ENCODE peak calls at places on chromosomes 11 and 22, in ten cellular contexts. One of them, this sample, is unnamed.

GRCh38 chr11:8731647-8732188 is 49.1 kb downstream of the RPL27A start:
- DNase-seq in HS-5: no peak
- DNase-seq in endothelial cell: no peak
- DNase-seq in left ventricle myocardium inferior: no peak
- DNase-seq in NCI-H774: no peak
- DNase-seq in renal cortical epithelial cell: no peak
- DNase-seq in NCI-H1417: no peak
- DNase-seq in SJSA1: no peak
- DNase-seq in Caki2: no peak
- DNase-seq in heart right ventricle: no peak
- DNase-seq in this sample: no peak

GRCh38 chr22:50447576-50448551 is 27.0 kb downstream of the SBF1 start:
- DNase-seq in HS-5: no peak
- DNase-seq in NCI-H1417: no peak
- DNase-seq in SJSA1: no peak
- DNase-seq in Caki2: no peak
- DNase-seq in renal cortical epithelial cell: no peak
- DNase-seq in endothelial cell: no peak
- DNase-seq in left ventricle myocardium inferior: no peak
- DNase-seq in NCI-H774: no peak
- DNase-seq in heart right ventricle: no peak
- DNase-seq in this sample: no peak

GRCh38 chr11:119897046-119897440 is 168.0 kb upstream of the NECTIN1 start:
- DNase-seq in SJSA1: no peak
- DNase-seq in NCI-H774: no peak
- DNase-seq in endothelial cell: no peak
- DNase-seq in NCI-H1417: no peak
- DNase-seq in renal cortical epithelial cell: no peak
- DNase-seq in HS-5: no peak
- DNase-seq in left ventricle myocardium inferior: no peak
- DNase-seq in Caki2: no peak
- DNase-seq in heart right ventricle: no peak
- DNase-seq in this sample: no peak

GRCh38 chr22:41557401-41558240 is 3.2 kb upstream of the CSDC2 start:
- DNase-seq in NCI-H1417: peak
- DNase-seq in SJSA1: peak
- DNase-seq in NCI-H774: no peak
- DNase-seq in Caki2: peak
- DNase-seq in renal cortical epithelial cell: peak
- DNase-seq in endothelial cell: no peak
- DNase-seq in HS-5: no peak
- DNase-seq in left ventricle myocardium inferior: peak
- DNase-seq in heart right ventricle: peak
- DNase-seq in this sample: peak

GRCh38 chr22:20204281-20204680 is 53.4 kb upstream of the CCDC188 start:
- DNase-seq in left ventricle myocardium inferior: no peak
- DNase-seq in renal cortical epithelial cell: no peak
- DNase-seq in endothelial cell: no peak
- DNase-seq in HS-5: no peak
- DNase-seq in heart right ventricle: no peak
- DNase-seq in NCI-H774: no peak
- DNase-seq in Caki2: no peak
- DNase-seq in SJSA1: no peak
- DNase-seq in NCI-H1417: no peak
- DNase-seq in this sample: no peak

GRCh38 chr22:21754523-21755128 is 19.0 kb upstream of the YPEL1 start:
- DNase-seq in left ventricle myocardium inferior: peak
- DNase-seq in Caki2: no peak
- DNase-seq in NCI-H774: no peak
- DNase-seq in HS-5: no peak
- DNase-seq in SJSA1: no peak
- DNase-seq in NCI-H1417: no peak
- DNase-seq in endothelial cell: no peak
- DNase-seq in heart right ventricle: no peak
- DNase-seq in renal cortical epithelial cell: no peak
- DNase-seq in this sample: no peak

GRCh38 chr11:66126808-66127555 is 56.9 kb downstream of the PACS1 start:
- DNase-seq in endothelial cell: peak
- DNase-seq in HS-5: no peak
- DNase-seq in renal cortical epithelial cell: peak
- DNase-seq in NCI-H774: no peak
- DNase-seq in heart right ventricle: peak
- DNase-seq in NCI-H1417: peak
- DNase-seq in Caki2: peak
- DNase-seq in left ventricle myocardium inferior: peak
- DNase-seq in SJSA1: no peak
- DNase-seq in this sample: peak

GRCh38 chr11:1047576-1048156 is 11.1 kb upstream of the MUC6 start:
- DNase-seq in SJSA1: no peak
- DNase-seq in endothelial cell: no peak
- DNase-seq in NCI-H1417: no peak
- DNase-seq in left ventricle myocardium inferior: no peak
- DNase-seq in HS-5: no peak
- DNase-seq in heart right ventricle: no peak
- DNase-seq in renal cortical epithelial cell: no peak
- DNase-seq in NCI-H774: no peak
- DNase-seq in Caki2: no peak
- DNase-seq in this sample: no peak

GRCh38 chr11:117185739-117186430 is 7.3 kb downstream of the SIDT2 start:
- DNase-seq in renal cortical epithelial cell: no peak
- DNase-seq in NCI-H1417: no peak
- DNase-seq in heart right ventricle: no peak
- DNase-seq in left ventricle myocardium inferior: peak
- DNase-seq in HS-5: no peak
- DNase-seq in endothelial cell: no peak
- DNase-seq in Caki2: no peak
- DNase-seq in SJSA1: peak
- DNase-seq in NCI-H774: no peak
- DNase-seq in this sample: no peak

GRCh38 chr22:29130490-29130889 is 57.7 kb downstream of the KREMEN1 start:
- DNase-seq in endothelial cell: no peak
- DNase-seq in SJSA1: peak
- DNase-seq in NCI-H1417: no peak
- DNase-seq in heart right ventricle: no peak
- DNase-seq in left ventricle myocardium inferior: no peak
- DNase-seq in NCI-H774: no peak
- DNase-seq in renal cortical epithelial cell: no peak
- DNase-seq in Caki2: no peak
- DNase-seq in HS-5: no peak
- DNase-seq in this sample: no peak

GRCh38 chr22:24282401-24282800 is 11.8 kb downstream of the SPECC1L start:
- DNase-seq in NCI-H774: no peak
- DNase-seq in HS-5: no peak
- DNase-seq in Caki2: no peak
- DNase-seq in NCI-H1417: no peak
- DNase-seq in heart right ventricle: no peak
- DNase-seq in endothelial cell: no peak
- DNase-seq in renal cortical epithelial cell: no peak
- DNase-seq in left ventricle myocardium inferior: no peak
- DNase-seq in SJSA1: no peak
- DNase-seq in this sample: no peak

GRCh38 chr11:117456027-117456720 is 128.5 kb downstream of the CEP164 start:
- DNase-seq in SJSA1: no peak
- DNase-seq in NCI-H1417: no peak
- DNase-seq in endothelial cell: no peak
- DNase-seq in heart right ventricle: no peak
- DNase-seq in HS-5: no peak
- DNase-seq in renal cortical epithelial cell: no peak
- DNase-seq in NCI-H774: no peak
- DNase-seq in left ventricle myocardium inferior: no peak
- DNase-seq in Caki2: no peak
- DNase-seq in this sample: no peak

GRCh38 chr11:121634273-121634672 is 181.5 kb upstream of the SORL1-AS1 start:
- DNase-seq in NCI-H1417: no peak
- DNase-seq in Caki2: no peak
- DNase-seq in left ventricle myocardium inferior: no peak
- DNase-seq in renal cortical epithelial cell: no peak
- DNase-seq in endothelial cell: no peak
- DNase-seq in SJSA1: no peak
- DNase-seq in HS-5: no peak
- DNase-seq in heart right ventricle: no peak
- DNase-seq in NCI-H774: no peak
- DNase-seq in this sample: no peak

GRCh38 chr11:121291319-121291718 is 1.3 kb upstream of the SC5D start:
- DNase-seq in HS-5: no peak
- DNase-seq in endothelial cell: no peak
- DNase-seq in renal cortical epithelial cell: no peak
- DNase-seq in NCI-H774: no peak
- DNase-seq in NCI-H1417: no peak
- DNase-seq in left ventricle myocardium inferior: no peak
- DNase-seq in SJSA1: no peak
- DNase-seq in heart right ventricle: no peak
- DNase-seq in Caki2: no peak
- DNase-seq in this sample: no peak

GRCh38 chr11:116126540-116126939 is 622.3 kb upstream of the CADM1 start:
- DNase-seq in heart right ventricle: no peak
- DNase-seq in endothelial cell: no peak
- DNase-seq in SJSA1: no peak
- DNase-seq in Caki2: no peak
- DNase-seq in left ventricle myocardium inferior: no peak
- DNase-seq in HS-5: no peak
- DNase-seq in NCI-H1417: no peak
- DNase-seq in renal cortical epithelial cell: no peak
- DNase-seq in NCI-H774: no peak
- DNase-seq in this sample: no peak

GRCh38 chr11:42338056-42338455 is 878.6 kb upstream of the LRRC4C start:
- DNase-seq in endothelial cell: no peak
- DNase-seq in SJSA1: no peak
- DNase-seq in NCI-H1417: no peak
- DNase-seq in HS-5: no peak
- DNase-seq in NCI-H774: no peak
- DNase-seq in renal cortical epithelial cell: no peak
- DNase-seq in left ventricle myocardium inferior: no peak
- DNase-seq in heart right ventricle: no peak
- DNase-seq in Caki2: no peak
- DNase-seq in this sample: peak

GRCh38 chr11:10674991-10675440 is 18.5 kb downstream of the IRAG1 start:
- DNase-seq in HS-5: no peak
- DNase-seq in left ventricle myocardium inferior: peak
- DNase-seq in NCI-H774: no peak
- DNase-seq in Caki2: no peak
- DNase-seq in endothelial cell: no peak
- DNase-seq in SJSA1: no peak
- DNase-seq in renal cortical epithelial cell: no peak
- DNase-seq in heart right ventricle: peak
- DNase-seq in NCI-H1417: no peak
- DNase-seq in this sample: peak

GRCh38 chr11:15711311-15711710 is 596.6 kb downstream of the INSC start:
- DNase-seq in HS-5: no peak
- DNase-seq in renal cortical epithelial cell: no peak
- DNase-seq in SJSA1: no peak
- DNase-seq in NCI-H774: no peak
- DNase-seq in heart right ventricle: no peak
- DNase-seq in Caki2: no peak
- DNase-seq in endothelial cell: no peak
- DNase-seq in NCI-H1417: no peak
- DNase-seq in left ventricle myocardium inferior: no peak
- DNase-seq in this sample: no peak

GRCh38 chr11:35003658-35004057 is 87.2 kb downstream of the PDHX start:
- DNase-seq in NCI-H774: no peak
- DNase-seq in left ventricle myocardium inferior: no peak
- DNase-seq in NCI-H1417: no peak
- DNase-seq in SJSA1: no peak
- DNase-seq in heart right ventricle: no peak
- DNase-seq in endothelial cell: no peak
- DNase-seq in Caki2: no peak
- DNase-seq in HS-5: no peak
- DNase-seq in renal cortical epithelial cell: no peak
- DNase-seq in this sample: peak

GRCh38 chr11:19359425-19360000 is 118.8 kb upstream of the E2F8 start:
- DNase-seq in endothelial cell: no peak
- DNase-seq in heart right ventricle: no peak
- DNase-seq in NCI-H1417: no peak
- DNase-seq in SJSA1: no peak
- DNase-seq in NCI-H774: no peak
- DNase-seq in Caki2: no peak
- DNase-seq in left ventricle myocardium inferior: no peak
- DNase-seq in HS-5: no peak
- DNase-seq in renal cortical epithelial cell: peak
- DNase-seq in this sample: peak

GRCh38 chr11:7893792-7894191 is 37.3 kb downstream of the OR10A6 start:
- DNase-seq in left ventricle myocardium inferior: no peak
- DNase-seq in NCI-H1417: no peak
- DNase-seq in heart right ventricle: no peak
- DNase-seq in NCI-H774: no peak
- DNase-seq in Caki2: no peak
- DNase-seq in HS-5: no peak
- DNase-seq in renal cortical epithelial cell: no peak
- DNase-seq in endothelial cell: no peak
- DNase-seq in SJSA1: no peak
- DNase-seq in this sample: no peak

GRCh38 chr22:50314455-50315288 is 7.2 kb upstream of the PLXNB2 start:
- DNase-seq in Caki2: peak
- DNase-seq in left ventricle myocardium inferior: peak
- DNase-seq in renal cortical epithelial cell: no peak
- DNase-seq in heart right ventricle: no peak
- DNase-seq in endothelial cell: no peak
- DNase-seq in SJSA1: no peak
- DNase-seq in HS-5: no peak
- DNase-seq in NCI-H774: no peak
- DNase-seq in NCI-H1417: no peak
- DNase-seq in this sample: no peak

GRCh38 chr11:62560566-62561103 is 13.1 kb downstream of the EEF1G start:
- DNase-seq in SJSA1: peak
- DNase-seq in Caki2: peak
- DNase-seq in NCI-H1417: peak
- DNase-seq in endothelial cell: peak
- DNase-seq in heart right ventricle: peak
- DNase-seq in NCI-H774: no peak
- DNase-seq in HS-5: peak
- DNase-seq in renal cortical epithelial cell: peak
- DNase-seq in left ventricle myocardium inferior: peak
- DNase-seq in this sample: peak

GRCh38 chr22:46573781-46574437 is 36.5 kb upstream of the CELSR1 start:
- DNase-seq in SJSA1: no peak
- DNase-seq in heart right ventricle: no peak
- DNase-seq in Caki2: no peak
- DNase-seq in endothelial cell: no peak
- DNase-seq in NCI-H774: no peak
- DNase-seq in left ventricle myocardium inferior: peak
- DNase-seq in NCI-H1417: no peak
- DNase-seq in renal cortical epithelial cell: no peak
- DNase-seq in HS-5: no peak
- DNase-seq in this sample: no peak

GRCh38 chr11:96217206-96217605 is 125.8 kb downstream of the MAML2 start:
- DNase-seq in Caki2: no peak
- DNase-seq in HS-5: no peak
- DNase-seq in SJSA1: no peak
- DNase-seq in renal cortical epithelial cell: no peak
- DNase-seq in left ventricle myocardium inferior: no peak
- DNase-seq in NCI-H1417: no peak
- DNase-seq in endothelial cell: no peak
- DNase-seq in NCI-H774: no peak
- DNase-seq in heart right ventricle: no peak
- DNase-seq in this sample: no peak

GRCh38 chr11:15742626-15743243 is 613.6 kb downstream of the SOX6 start:
- DNase-seq in Caki2: no peak
- DNase-seq in NCI-H774: peak
- DNase-seq in endothelial cell: no peak
- DNase-seq in HS-5: no peak
- DNase-seq in renal cortical epithelial cell: no peak
- DNase-seq in left ventricle myocardium inferior: no peak
- DNase-seq in NCI-H1417: peak
- DNase-seq in SJSA1: no peak
- DNase-seq in heart right ventricle: no peak
- DNase-seq in this sample: peak

GRCh38 chr11:122101625-122102291 is 14.3 kb downstream of the BLID start:
- DNase-seq in endothelial cell: peak
- DNase-seq in NCI-H1417: peak
- DNase-seq in HS-5: no peak
- DNase-seq in Caki2: no peak
- DNase-seq in SJSA1: peak
- DNase-seq in renal cortical epithelial cell: peak
- DNase-seq in heart right ventricle: peak
- DNase-seq in NCI-H774: no peak
- DNase-seq in left ventricle myocardium inferior: peak
- DNase-seq in this sample: peak

GRCh38 chr11:1084561-1085439 is 10.1 kb downstream of the MUC2 start:
- DNase-seq in left ventricle myocardium inferior: peak
- DNase-seq in heart right ventricle: no peak
- DNase-seq in Caki2: no peak
- DNase-seq in NCI-H1417: no peak
- DNase-seq in SJSA1: no peak
- DNase-seq in HS-5: no peak
- DNase-seq in renal cortical epithelial cell: no peak
- DNase-seq in NCI-H774: no peak
- DNase-seq in endothelial cell: no peak
- DNase-seq in this sample: no peak